ENCODE peak calls at places on chromosomes 5 and 9, in five cellular contexts. One of them, this sample, is unnamed.
A peak's percentile ranks its signal among the peaks of the same experiment; 100 is the strongest.

GRCh38 chr9:125878241-125878640 is 131.1 kb downstream of the PBX3 start:
- DNase-seq in activated effector memory CD4-positive, alpha-beta T cell treated with Interleukin-2 at 50 U/mL for 16 hours: no peak
- DNase-seq in NB4: peak; percentile 10
- DNase-seq in ACHN: no peak
- DNase-seq in HCEC 1CT: peak; percentile 91
- DNase-seq in this sample: no peak

GRCh38 chr9:123769723-123770122 is 160.2 kb downstream of the DENND1A start:
- DNase-seq in activated effector memory CD4-positive, alpha-beta T cell treated with Interleukin-2 at 50 U/mL for 16 hours: no peak
- DNase-seq in NB4: no peak
- DNase-seq in ACHN: no peak
- DNase-seq in HCEC 1CT: no peak
- DNase-seq in this sample: no peak

GRCh38 chr5:124527220-124527991 is 219.0 kb downstream of the ZNF608 start:
- DNase-seq in activated effector memory CD4-positive, alpha-beta T cell treated with Interleukin-2 at 50 U/mL for 16 hours: no peak
- DNase-seq in NB4: no peak
- DNase-seq in ACHN: no peak
- DNase-seq in HCEC 1CT: peak; percentile 23
- DNase-seq in this sample: no peak

GRCh38 chr5:53170748-53171349 is 61.3 kb upstream of the MOCS2 start:
- DNase-seq in activated effector memory CD4-positive, alpha-beta T cell treated with Interleukin-2 at 50 U/mL for 16 hours: no peak
- DNase-seq in NB4: peak; percentile 23
- DNase-seq in ACHN: peak; percentile 37
- DNase-seq in HCEC 1CT: peak; percentile 47
- DNase-seq in this sample: no peak

GRCh38 chr9:78278177-78278777 is 18.6 kb upstream of the PSAT1 start:
- DNase-seq in activated effector memory CD4-positive, alpha-beta T cell treated with Interleukin-2 at 50 U/mL for 16 hours: no peak
- DNase-seq in NB4: peak; percentile 64
- DNase-seq in ACHN: no peak
- DNase-seq in HCEC 1CT: peak; percentile 76
- DNase-seq in this sample: no peak

GRCh38 chr9:124499214-124499613 is 8.0 kb downstream of the NR5A1 start:
- DNase-seq in activated effector memory CD4-positive, alpha-beta T cell treated with Interleukin-2 at 50 U/mL for 16 hours: no peak
- DNase-seq in NB4: no peak
- DNase-seq in ACHN: no peak
- DNase-seq in HCEC 1CT: no peak
- DNase-seq in this sample: no peak

GRCh38 chr9:97803167-97804058 is 49.6 kb upstream of the FOXE1 start:
- DNase-seq in activated effector memory CD4-positive, alpha-beta T cell treated with Interleukin-2 at 50 U/mL for 16 hours: peak; percentile 65
- DNase-seq in NB4: peak; percentile 68
- DNase-seq in ACHN: peak; percentile 72
- DNase-seq in HCEC 1CT: peak; percentile 53
- DNase-seq in this sample: peak; percentile 88

GRCh38 chr5:133565993-133566392 is 46.3 kb downstream of the FSTL4 start:
- DNase-seq in activated effector memory CD4-positive, alpha-beta T cell treated with Interleukin-2 at 50 U/mL for 16 hours: no peak
- DNase-seq in NB4: peak; percentile 28
- DNase-seq in ACHN: peak; percentile 31
- DNase-seq in HCEC 1CT: peak; percentile 11
- DNase-seq in this sample: no peak

GRCh38 chr9:87535817-87536539 is 38.3 kb downstream of the DAPK1 start:
- DNase-seq in activated effector memory CD4-positive, alpha-beta T cell treated with Interleukin-2 at 50 U/mL for 16 hours: no peak
- DNase-seq in NB4: no peak
- DNase-seq in ACHN: no peak
- DNase-seq in HCEC 1CT: no peak
- DNase-seq in this sample: no peak

GRCh38 chr9:1238407-1238806 is 188.2 kb downstream of the DMRT2 start:
- DNase-seq in activated effector memory CD4-positive, alpha-beta T cell treated with Interleukin-2 at 50 U/mL for 16 hours: no peak
- DNase-seq in NB4: no peak
- DNase-seq in ACHN: no peak
- DNase-seq in HCEC 1CT: no peak
- DNase-seq in this sample: no peak

GRCh38 chr9:1047605-1048235 is 2.4 kb upstream of the DMRT2 start:
- DNase-seq in activated effector memory CD4-positive, alpha-beta T cell treated with Interleukin-2 at 50 U/mL for 16 hours: no peak
- DNase-seq in NB4: peak; percentile 58
- DNase-seq in ACHN: peak; percentile 27
- DNase-seq in HCEC 1CT: no peak
- DNase-seq in this sample: no peak

GRCh38 chr5:160926428-160926827 is 74.4 kb upstream of the ATP10B start:
- DNase-seq in activated effector memory CD4-positive, alpha-beta T cell treated with Interleukin-2 at 50 U/mL for 16 hours: no peak
- DNase-seq in NB4: peak; percentile 4
- DNase-seq in ACHN: no peak
- DNase-seq in HCEC 1CT: no peak
- DNase-seq in this sample: no peak

GRCh38 chr9:115850548-115851304 is 302.9 kb upstream of the PAPPA start:
- DNase-seq in activated effector memory CD4-positive, alpha-beta T cell treated with Interleukin-2 at 50 U/mL for 16 hours: no peak
- DNase-seq in NB4: no peak
- DNase-seq in ACHN: no peak
- DNase-seq in HCEC 1CT: peak; percentile 88
- DNase-seq in this sample: no peak

GRCh38 chr9:106419737-106420136 is 443.2 kb upstream of the ZNF462 start:
- DNase-seq in activated effector memory CD4-positive, alpha-beta T cell treated with Interleukin-2 at 50 U/mL for 16 hours: no peak
- DNase-seq in NB4: no peak
- DNase-seq in ACHN: no peak
- DNase-seq in HCEC 1CT: no peak
- DNase-seq in this sample: no peak

GRCh38 chr5:79284852-79285251 is 48.9 kb downstream of the JMY start:
- DNase-seq in activated effector memory CD4-positive, alpha-beta T cell treated with Interleukin-2 at 50 U/mL for 16 hours: no peak
- DNase-seq in NB4: no peak
- DNase-seq in ACHN: no peak
- DNase-seq in HCEC 1CT: peak; percentile 38
- DNase-seq in this sample: no peak

GRCh38 chr9:111236337-111236736 is 93.7 kb downstream of the OR2K2 start:
- DNase-seq in activated effector memory CD4-positive, alpha-beta T cell treated with Interleukin-2 at 50 U/mL for 16 hours: no peak
- DNase-seq in NB4: no peak
- DNase-seq in ACHN: no peak
- DNase-seq in HCEC 1CT: no peak
- DNase-seq in this sample: no peak

GRCh38 chr5:138903113-138903789 is 28.1 kb upstream of the LRRTM2 start:
- DNase-seq in activated effector memory CD4-positive, alpha-beta T cell treated with Interleukin-2 at 50 U/mL for 16 hours: no peak
- DNase-seq in NB4: no peak
- DNase-seq in ACHN: no peak
- DNase-seq in HCEC 1CT: peak; percentile 56
- DNase-seq in this sample: no peak

GRCh38 chr9:14542071-14542470 is 151.2 kb downstream of the ZDHHC21 start:
- DNase-seq in activated effector memory CD4-positive, alpha-beta T cell treated with Interleukin-2 at 50 U/mL for 16 hours: no peak
- DNase-seq in NB4: no peak
- DNase-seq in ACHN: no peak
- DNase-seq in HCEC 1CT: no peak
- DNase-seq in this sample: no peak

GRCh38 chr9:127778280-127779135 is at the start of gene SH2D3C:
- DNase-seq in activated effector memory CD4-positive, alpha-beta T cell treated with Interleukin-2 at 50 U/mL for 16 hours: peak; percentile 44
- DNase-seq in NB4: peak; percentile 88
- DNase-seq in ACHN: no peak
- DNase-seq in HCEC 1CT: no peak
- DNase-seq in this sample: peak; percentile 84

GRCh38 chr5:162372265-162372664 is 304.7 kb downstream of the GABRG2 start:
- DNase-seq in activated effector memory CD4-positive, alpha-beta T cell treated with Interleukin-2 at 50 U/mL for 16 hours: no peak
- DNase-seq in NB4: no peak
- DNase-seq in ACHN: no peak
- DNase-seq in HCEC 1CT: no peak
- DNase-seq in this sample: no peak

GRCh38 chr5:172454355-172455086 is at the start of gene SH3PXD2B:
- DNase-seq in activated effector memory CD4-positive, alpha-beta T cell treated with Interleukin-2 at 50 U/mL for 16 hours: peak; percentile 32
- DNase-seq in NB4: peak; percentile 72
- DNase-seq in ACHN: peak; percentile 55
- DNase-seq in HCEC 1CT: peak; percentile 78
- DNase-seq in this sample: peak; percentile 79

GRCh38 chr5:142334548-142334947 is 9.7 kb upstream of the SPRY4 start:
- DNase-seq in activated effector memory CD4-positive, alpha-beta T cell treated with Interleukin-2 at 50 U/mL for 16 hours: no peak
- DNase-seq in NB4: no peak
- DNase-seq in ACHN: no peak
- DNase-seq in HCEC 1CT: no peak
- DNase-seq in this sample: peak; percentile 12

GRCh38 chr5:9302228-9302627 is 243.6 kb downstream of the SEMA5A start:
- DNase-seq in activated effector memory CD4-positive, alpha-beta T cell treated with Interleukin-2 at 50 U/mL for 16 hours: no peak
- DNase-seq in NB4: no peak
- DNase-seq in ACHN: no peak
- DNase-seq in HCEC 1CT: peak; percentile 40
- DNase-seq in this sample: no peak

GRCh38 chr5:180669661-180670060 is 20.3 kb upstream of the FLT4 start:
- DNase-seq in activated effector memory CD4-positive, alpha-beta T cell treated with Interleukin-2 at 50 U/mL for 16 hours: no peak
- DNase-seq in NB4: peak; percentile 28
- DNase-seq in ACHN: no peak
- DNase-seq in HCEC 1CT: no peak
- DNase-seq in this sample: no peak

GRCh38 chr5:38187532-38187931 is 70.8 kb upstream of the EGFLAM start:
- DNase-seq in activated effector memory CD4-positive, alpha-beta T cell treated with Interleukin-2 at 50 U/mL for 16 hours: no peak
- DNase-seq in NB4: no peak
- DNase-seq in ACHN: no peak
- DNase-seq in HCEC 1CT: no peak
- DNase-seq in this sample: no peak

GRCh38 chr9:95009459-95009858 is 283.0 kb downstream of the AOPEP start:
- DNase-seq in activated effector memory CD4-positive, alpha-beta T cell treated with Interleukin-2 at 50 U/mL for 16 hours: no peak
- DNase-seq in NB4: no peak
- DNase-seq in ACHN: no peak
- DNase-seq in HCEC 1CT: no peak
- DNase-seq in this sample: no peak

GRCh38 chr9:109843651-109844050 is 63.7 kb downstream of the PALM2AKAP2 start:
- DNase-seq in activated effector memory CD4-positive, alpha-beta T cell treated with Interleukin-2 at 50 U/mL for 16 hours: no peak
- DNase-seq in NB4: no peak
- DNase-seq in ACHN: no peak
- DNase-seq in HCEC 1CT: no peak
- DNase-seq in this sample: peak; percentile 91

GRCh38 chr5:15612915-15613635 is 113.1 kb downstream of the FBXL7 start:
- DNase-seq in activated effector memory CD4-positive, alpha-beta T cell treated with Interleukin-2 at 50 U/mL for 16 hours: no peak
- DNase-seq in NB4: no peak
- DNase-seq in ACHN: no peak
- DNase-seq in HCEC 1CT: no peak
- DNase-seq in this sample: no peak

GRCh38 chr5:55467862-55468551 is 66.8 kb downstream of the PLPP1 start:
- DNase-seq in activated effector memory CD4-positive, alpha-beta T cell treated with Interleukin-2 at 50 U/mL for 16 hours: no peak
- DNase-seq in NB4: no peak
- DNase-seq in ACHN: no peak
- DNase-seq in HCEC 1CT: no peak
- DNase-seq in this sample: no peak

GRCh38 chr9:110842169-110842568 is 173.6 kb downstream of the MUSK start:
- DNase-seq in activated effector memory CD4-positive, alpha-beta T cell treated with Interleukin-2 at 50 U/mL for 16 hours: no peak
- DNase-seq in NB4: no peak
- DNase-seq in ACHN: no peak
- DNase-seq in HCEC 1CT: no peak
- DNase-seq in this sample: no peak

GRCh38 chr9:137304383-137305059 is 2.5 kb upstream of the NRARP start:
- DNase-seq in activated effector memory CD4-positive, alpha-beta T cell treated with Interleukin-2 at 50 U/mL for 16 hours: no peak
- DNase-seq in NB4: no peak
- DNase-seq in ACHN: no peak
- DNase-seq in HCEC 1CT: no peak
- DNase-seq in this sample: peak; percentile 62

GRCh38 chr5:18112066-18112465 is 477.8 kb downstream of the TAF11L14 start:
- DNase-seq in activated effector memory CD4-positive, alpha-beta T cell treated with Interleukin-2 at 50 U/mL for 16 hours: no peak
- DNase-seq in NB4: no peak
- DNase-seq in ACHN: no peak
- DNase-seq in HCEC 1CT: no peak
- DNase-seq in this sample: no peak